ENCODE peak calls at places on chromosome 4, in five cellular contexts. Y is gastrocnemius medialis, A is spleen, P is heart left ventricle, V is transverse colon. W is an unnamed sample.

GRCh38 chr4:120839624-120839973 is 82.9 kb downstream of the PRDM5 start:
- DNase-seq in Y (no peak), A (no peak), P (no peak), V (no peak), W (no peak)

GRCh38 chr4:153039542-153040185 is 103.5 kb downstream of the FHDC1 start:
- DNase-seq in Y (no peak), A (no peak), P (no peak), V (no peak), W (no peak)

GRCh38 chr4:121072080-121072835 is at the start of gene NDNF:
- DNase-seq in Y (no peak), A (no peak), P (peak), V (peak), W (peak)

GRCh38 chr4:120007171-120007894 is 59.3 kb downstream of the MAD2L1 start:
- DNase-seq in Y (no peak), A (no peak), P (no peak), V (no peak), W (no peak)

GRCh38 chr4:180363817-180364216 is 1879.4 kb upstream of the TENM3 start:
- DNase-seq in Y (no peak), A (no peak), P (no peak), V (no peak), W (no peak)

GRCh38 chr4:76706581-76706980 is 191.4 kb downstream of the SOWAHB start:
- DNase-seq in Y (no peak), A (no peak), P (no peak), V (no peak), W (no peak)

GRCh38 chr4:110122201-110122600 is 76.2 kb downstream of the ELOVL6 start:
- DNase-seq in Y (no peak), A (no peak), P (no peak), V (no peak), W (no peak)

GRCh38 chr4:101306225-101306624 is 41.1 kb downstream of the PPP3CA start:
- DNase-seq in Y (no peak), A (no peak), P (no peak), V (no peak), W (peak)

GRCh38 chr4:38488891-38489861 is 174.8 kb upstream of the KLF3 start:
- DNase-seq in Y (no peak), A (no peak), P (no peak), V (no peak), W (peak)

GRCh38 chr4:16136771-16137170 is 52.9 kb upstream of the PROM1 start:
- DNase-seq in Y (no peak), A (no peak), P (no peak), V (no peak), W (no peak)

GRCh38 chr4:124933521-124933920 is 221.0 kb upstream of the ANKRD50 start:
- DNase-seq in Y (no peak), A (no peak), P (no peak), V (no peak), W (no peak)

GRCh38 chr4:145852256-145852839 is 86.3 kb downstream of the ZNF827 start:
- DNase-seq in Y (no peak), A (no peak), P (no peak), V (no peak), W (no peak)

GRCh38 chr4:151100517-151100916 is 1.1 kb downstream of the RPS3A start:
- DNase-seq in Y (no peak), A (no peak), P (no peak), V (no peak), W (no peak)

GRCh38 chr4:168600796-168601583 is 104.1 kb downstream of the PALLD start:
- DNase-seq in Y (no peak), A (no peak), P (no peak), V (no peak), W (no peak)

GRCh38 chr4:77785669-77786068 is 33.5 kb downstream of the CNOT6L start:
- DNase-seq in Y (no peak), A (no peak), P (no peak), V (no peak), W (no peak)

GRCh38 chr4:11428701-11429571 is at the start of gene HS3ST1:
- DNase-seq in Y (peak), A (peak), P (peak), V (peak), W (peak)

GRCh38 chr4:5030152-5030668 is 11.0 kb upstream of the CYTL1 start:
- DNase-seq in Y (no peak), A (no peak), P (no peak), V (no peak), W (no peak)

GRCh38 chr4:128155231-128155855 is 94.2 kb downstream of the LARP1B start:
- DNase-seq in Y (no peak), A (peak), P (peak), V (no peak), W (no peak)

GRCh38 chr4:52588771-52589591 is 70.1 kb downstream of the USP46 start:
- DNase-seq in Y (no peak), A (no peak), P (no peak), V (no peak), W (no peak)

DNA sequence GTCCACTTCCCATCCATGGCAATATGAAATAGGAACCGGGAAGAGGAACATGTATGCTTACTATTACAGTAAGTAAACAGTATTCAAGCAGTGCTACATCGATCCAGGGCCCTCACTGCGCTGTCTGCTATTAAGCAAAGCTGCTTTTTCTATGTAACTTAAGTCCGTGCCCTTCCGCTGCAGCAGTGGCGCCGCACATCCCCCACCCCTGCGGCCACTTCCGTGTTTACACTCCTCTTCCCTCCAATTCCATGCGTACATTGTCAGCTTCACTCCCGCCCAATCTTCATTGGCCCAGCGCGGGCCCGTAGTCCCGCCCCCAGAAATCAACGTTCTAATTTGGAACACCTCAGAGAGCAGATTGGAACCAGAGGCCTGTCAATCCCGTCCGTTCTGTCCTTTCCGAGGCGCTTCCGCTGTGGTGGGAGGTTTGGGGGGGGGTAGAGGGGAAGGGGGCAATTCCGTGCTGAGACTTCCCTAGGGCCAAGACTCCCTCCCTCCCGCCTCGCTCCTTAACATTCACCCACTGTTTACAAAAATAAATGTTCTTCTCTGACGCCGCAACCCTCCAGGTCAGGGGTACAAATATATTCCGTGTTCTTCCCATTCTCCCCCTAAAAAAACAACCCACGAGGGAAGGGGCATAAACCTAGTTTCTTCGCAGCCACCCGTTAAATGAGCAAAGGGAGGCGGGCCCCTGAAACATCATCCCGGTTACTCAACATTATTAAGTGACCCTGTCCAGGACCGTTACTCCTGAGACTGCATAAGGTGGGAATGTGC is 67.4 kb downstream of the NOCT start:
- DNase-seq in Y (peak), A (peak), P (peak), V (peak), W (peak)
- TF ChIP-seq POLR2A in Y (peak), A (no peak), P (peak), V (peak), W (no peak)

GRCh38 chr4:30718889-30719252 is 1.3 kb upstream of the PCDH7 start:
- DNase-seq in Y (no peak), A (no peak), P (no peak), V (no peak), W (peak)

GRCh38 chr4:30716671-30717207 is 3.4 kb upstream of the PCDH7 start:
- DNase-seq in Y (no peak), A (no peak), P (no peak), V (no peak), W (peak)

GRCh38 chr4:30716158-30716557 is 4.0 kb upstream of the PCDH7 start:
- DNase-seq in Y (no peak), A (no peak), P (no peak), V (no peak), W (no peak)

GRCh38 chr4:30718021-30718888 is 1.9 kb upstream of the PCDH7 start:
- DNase-seq in Y (no peak), A (peak), P (peak), V (peak), W (peak)

GRCh38 chr4:30717208-30718020 is 2.8 kb upstream of the PCDH7 start:
- DNase-seq in Y (no peak), A (peak), P (peak), V (peak), W (peak)
- TF ChIP-seq POLR2A in Y (no peak), A (no peak), P (no peak), V (no peak), W (no peak)

DNA sequence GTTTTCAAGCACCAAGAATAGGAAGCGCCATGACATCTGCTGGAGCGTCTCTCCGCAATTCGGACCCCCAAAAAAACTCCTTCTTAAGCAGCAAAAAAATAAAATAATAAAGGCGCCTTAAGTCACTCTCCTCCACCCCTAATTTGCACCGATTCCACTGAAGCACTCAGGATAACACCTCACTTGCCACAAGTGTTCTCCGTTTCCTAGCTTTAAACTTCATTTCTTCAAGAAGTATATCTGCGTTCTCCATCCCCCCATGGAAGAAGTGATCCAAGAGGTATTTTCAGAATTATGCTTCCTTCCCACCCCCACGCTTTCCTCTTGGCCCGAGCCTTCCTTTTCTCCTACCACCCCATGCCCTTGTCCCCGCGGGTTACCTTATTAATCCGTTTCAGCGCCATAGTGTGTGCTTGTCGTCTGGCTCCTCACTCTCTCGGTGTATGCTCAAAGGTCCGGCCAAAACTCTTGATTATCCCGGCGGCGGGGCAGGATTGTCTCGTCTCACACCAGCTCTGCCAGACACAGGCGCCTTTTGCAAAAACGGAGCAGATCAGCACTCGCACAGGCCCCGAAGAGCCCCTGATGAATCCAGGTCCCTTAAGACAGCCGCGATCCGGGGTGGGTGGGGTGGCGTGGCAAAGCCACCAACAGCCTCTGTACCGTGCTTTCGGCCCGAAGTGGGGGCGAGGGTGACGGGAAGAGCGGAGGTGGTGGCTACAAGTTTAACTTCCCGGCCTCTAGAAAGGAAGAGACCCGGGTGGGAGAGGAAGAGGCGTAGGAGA is 1.1 kb downstream of the UBE2D3 start:
- DNase-seq in Y (no peak), A (no peak), P (no peak), V (no peak), W (no peak)
- TF ChIP-seq POLR2A in Y (peak), A (no peak), P (no peak), V (no peak), W (no peak)

GRCh38 chr4:71430609-71431008 is 91.8 kb downstream of the SLC4A4 start:
- DNase-seq in Y (no peak), A (no peak), P (no peak), V (no peak), W (no peak)
- TF ChIP-seq POLR2A in Y (no peak), A (no peak), P (no peak), V (no peak), W (no peak)

DNA sequence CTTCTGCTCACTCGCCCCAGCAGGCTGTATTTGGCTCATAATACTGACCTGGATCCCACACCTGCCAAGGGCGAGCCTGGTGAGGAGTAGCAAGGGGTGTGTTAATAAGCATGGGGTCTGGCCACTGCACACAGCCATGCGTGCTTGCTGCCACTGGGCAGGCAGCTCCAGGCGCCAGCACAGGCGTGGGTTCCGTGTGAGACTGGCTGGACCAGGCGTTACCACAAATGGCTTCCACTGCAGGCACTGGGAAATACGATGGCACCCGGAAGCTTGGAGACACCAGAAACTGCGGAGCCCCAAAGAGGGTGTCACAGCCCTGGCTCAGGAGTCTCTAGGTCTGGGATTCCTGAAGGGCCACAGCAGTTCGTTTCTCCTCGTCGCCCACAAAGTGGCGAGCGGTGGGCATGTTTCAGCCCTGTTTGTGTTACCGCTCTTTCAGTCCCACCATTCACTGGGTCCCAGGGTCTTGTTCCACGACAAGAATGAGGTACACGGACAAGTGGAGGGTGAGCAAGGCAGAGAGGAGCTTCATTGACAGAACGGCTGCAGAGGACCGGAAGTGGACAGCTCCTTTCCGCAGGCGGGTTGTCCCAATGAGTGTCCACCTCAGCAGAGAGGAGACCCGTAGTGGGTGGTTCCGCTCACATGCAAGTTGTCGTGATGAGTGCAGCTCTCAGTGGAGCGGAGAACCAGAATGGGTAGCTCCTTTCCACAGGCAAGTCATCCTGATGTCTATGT is 428.9 kb downstream of the EPHA5 start:
- DNase-seq in Y (no peak), A (no peak), P (no peak), V (no peak), W (no peak)
- TF ChIP-seq POLR2A in Y (no peak), A (no peak), P (no peak), V (no peak), W (no peak)

GRCh38 chr4:56874918-56875317 is 32.8 kb upstream of the REST start:
- DNase-seq in Y (no peak), A (no peak), P (no peak), V (no peak), W (no peak)
- TF ChIP-seq POLR2A in Y (no peak), A (no peak), P (no peak), V (no peak), W (no peak)

DNA sequence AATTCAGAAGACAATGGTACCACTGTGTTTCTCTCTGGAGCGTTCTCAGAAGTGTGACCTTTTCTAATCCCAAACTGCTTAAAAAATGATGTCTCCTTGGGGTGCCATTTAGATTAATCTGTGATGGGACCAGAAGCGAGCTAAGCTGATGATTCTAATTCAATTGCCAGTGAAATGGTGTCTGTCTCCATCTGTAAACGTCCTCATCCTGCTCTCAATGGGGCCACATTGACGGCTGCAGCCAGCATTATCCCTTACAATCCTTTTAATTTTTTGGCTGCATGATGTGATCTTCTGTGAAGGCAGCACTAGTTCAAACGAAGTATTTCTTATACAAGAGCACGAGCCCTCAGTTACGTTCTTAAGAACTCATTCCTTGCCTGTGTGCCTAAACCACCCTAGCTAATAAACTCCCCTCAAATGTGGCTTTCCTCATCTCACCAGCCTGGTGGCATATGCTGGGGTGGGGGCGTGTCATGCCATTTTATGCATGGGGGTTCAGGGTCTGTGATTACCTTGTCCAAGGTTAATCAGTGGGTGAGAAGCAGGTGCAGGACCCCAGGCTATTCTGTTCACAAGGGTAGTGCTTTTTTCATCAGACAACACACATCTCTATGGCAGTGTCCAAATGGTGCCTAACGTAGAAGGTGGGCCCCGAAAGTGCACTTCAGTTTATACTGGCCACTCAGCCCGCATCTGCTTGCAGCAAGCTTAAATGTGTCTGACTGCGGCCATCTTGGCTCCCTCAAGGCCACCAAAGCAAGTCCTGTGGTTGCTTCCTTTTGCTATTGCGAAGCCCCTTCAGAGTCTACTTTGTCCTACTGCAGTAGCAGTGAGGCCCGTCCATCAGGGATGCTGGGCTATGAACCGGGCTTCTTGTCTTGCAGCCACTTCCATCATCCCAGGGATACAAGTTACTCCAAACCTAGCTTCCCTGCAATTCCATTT is 45.7 kb upstream of the SLC2A9 start:
- DNase-seq in Y (no peak), A (no peak), P (no peak), V (no peak), W (no peak)
- TF ChIP-seq POLR2A in Y (no peak), A (no peak), P (no peak), V (no peak), W (no peak)

GRCh38 chr4:123599920-123600394 is 203.4 kb downstream of the SPRY1 start:
- DNase-seq in Y (peak), A (peak), P (peak), V (peak), W (peak)
- TF ChIP-seq POLR2A in Y (no peak), A (no peak), P (no peak), V (no peak), W (no peak)

GRCh38 chr4:40246547-40246900 is 49.7 kb downstream of the RHOH start:
- DNase-seq in Y (no peak), A (no peak), P (no peak), V (no peak), W (no peak)
- TF ChIP-seq POLR2A in Y (no peak), A (no peak), P (no peak), V (no peak), W (no peak)

W was measured in thyroid gland.